ENCODE peak calls at places on chromosomes 6 and 20, in four cellular contexts. R, V, U and I are unnamed samples.

GRCh38 chr20:61534346-61534745 is 282.3 kb downstream of the CDH4 start:
- DNase-seq in R (no peak), V (no peak), U (no peak), I (no peak)

GRCh38 chr6:41901882-41902519 is 6.8 kb upstream of the USP49 start:
- DNase-seq in R (peak; percentile 52), V (no peak), U (no peak), I (no peak)

GRCh38 chr6:89909991-89910390 is 15.7 kb downstream of the GJA10 start:
- DNase-seq in R (no peak), V (no peak), U (no peak), I (no peak)

GRCh38 chr6:117477988-117478852 is 4.3 kb upstream of the DCBLD1 start:
- DNase-seq in R (peak; percentile 43), V (peak; percentile 97), U (no peak), I (no peak)

GRCh38 chr6:151317206-151317994 is 74.0 kb downstream of the ZBTB2 start:
- DNase-seq in R (peak; percentile 47), V (no peak), U (no peak), I (no peak)

GRCh38 chr6:124040655-124041054 is 237.0 kb downstream of the NKAIN2 start:
- DNase-seq in R (no peak), V (no peak), U (no peak), I (no peak)

GRCh38 chr6:156622185-156622584 is 155.0 kb upstream of the ARID1B start:
- DNase-seq in R (no peak), V (no peak), U (no peak), I (no peak)

GRCh38 chr6:134555672-134556071 is 237.8 kb upstream of the SGK1 start:
- DNase-seq in R (no peak), V (no peak), U (no peak), I (no peak)

GRCh38 chr6:133466666-133467065 is 225.5 kb downstream of the EYA4 start:
- DNase-seq in R (no peak), V (no peak), U (no peak), I (no peak)

GRCh38 chr20:13222319-13222716 is 1.2 kb downstream of the ISM1 start:
- DNase-seq in R (no peak), V (no peak), U (no peak), I (no peak)

DNA sequence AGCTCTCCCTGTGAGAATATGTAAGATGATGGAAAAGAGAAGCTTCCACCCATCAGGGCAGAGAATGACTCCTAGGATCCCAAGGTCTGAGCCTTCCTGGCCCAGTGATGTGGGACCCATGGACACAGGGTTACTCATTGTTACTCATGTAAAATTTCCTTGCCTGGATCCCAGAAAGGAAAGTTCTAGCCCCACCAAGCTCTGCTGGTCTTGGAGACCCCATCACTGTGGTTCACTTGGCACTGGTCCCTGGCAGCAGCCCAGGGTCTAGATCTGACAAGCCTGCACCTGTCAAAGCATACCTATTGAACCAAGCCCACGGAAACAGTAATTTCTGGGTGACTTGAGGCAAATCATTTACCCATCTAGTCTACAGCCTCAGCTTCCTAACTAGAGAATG is 22.1 kb downstream of the MDGA1 start:
- DNase-seq in R (no peak), V (no peak), U (no peak), I (no peak)
- TF ChIP-seq PBX3 in R (no peak), V (no peak), U (no peak), I (no peak)

DNA sequence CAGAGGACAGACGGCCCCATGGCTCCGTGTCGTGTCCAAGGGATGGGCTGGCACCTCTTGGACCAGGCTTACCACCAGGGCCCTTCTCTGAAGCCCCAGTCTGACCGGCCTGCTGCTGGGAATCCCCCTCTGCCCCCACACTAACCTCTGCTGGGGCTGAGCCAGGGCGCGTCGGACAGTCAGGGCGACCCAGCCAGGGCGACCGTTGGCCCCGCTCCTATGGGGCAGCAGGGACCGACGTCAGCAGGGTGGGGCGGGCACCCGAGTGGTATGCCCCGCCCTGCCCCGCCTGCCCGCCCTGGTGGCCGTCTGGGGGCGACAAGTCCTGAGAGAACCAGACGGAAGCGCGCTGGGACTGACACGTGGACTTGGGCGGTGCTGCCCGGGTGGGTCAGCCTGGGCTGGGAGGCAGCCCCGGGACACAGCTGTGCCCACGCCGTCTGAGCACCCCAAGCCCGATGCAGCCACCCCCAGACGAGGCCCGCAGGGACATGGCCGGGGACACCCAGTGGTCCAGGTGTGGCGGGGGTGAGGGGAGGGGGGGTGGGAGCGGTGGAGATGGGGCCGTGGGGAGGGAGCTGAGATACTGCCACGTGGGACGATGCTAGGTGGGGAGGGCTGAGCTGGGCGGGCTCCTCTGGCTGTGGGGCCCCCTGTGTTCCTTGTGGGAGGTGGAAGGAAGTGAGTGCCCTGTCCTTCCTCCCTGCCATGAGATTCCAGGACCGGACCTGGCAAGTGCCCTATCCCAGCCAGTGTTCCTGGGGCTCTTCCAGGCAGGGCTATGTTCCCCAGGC is at the start of gene SLC17A9:
- DNase-seq in R (no peak), V (peak; percentile 94), U (peak; percentile 37), I (no peak)
- H3K27ac ChIP-seq in R (no peak within 1 kb of the TSS), V (peak within 1 kb of the TSS; percentile 93), U (peak within 1 kb of the TSS; percentile 94), I (no peak within 1 kb of the TSS)

DNA sequence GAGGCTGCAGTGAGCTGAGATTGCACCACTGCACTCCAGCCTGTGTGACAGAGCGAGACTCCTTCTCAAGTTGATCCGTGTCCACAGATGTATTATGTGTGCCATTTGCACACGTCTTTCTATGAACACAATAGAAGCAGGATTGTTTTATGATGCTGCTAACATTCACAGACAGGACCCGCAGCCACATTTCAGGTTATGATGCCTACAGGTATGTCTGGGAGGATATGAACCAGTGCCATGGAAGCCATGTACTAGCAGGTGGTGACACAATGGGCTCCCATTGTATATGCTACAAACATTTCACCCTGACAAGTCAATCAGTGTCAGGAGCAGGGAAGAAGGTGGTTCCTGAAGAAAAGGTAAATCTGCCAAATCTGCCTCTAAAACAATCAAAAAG is 4.3 kb downstream of the TRAM2 start:
- DNase-seq in R (no peak), V (no peak), U (no peak), I (no peak)
- TF ChIP-seq PBX3 in R (no peak), V (no peak), U (no peak), I (no peak)

GRCh38 chr6:135820340-135820739 is 31.2 kb upstream of the PDE7B start:
- DNase-seq in R (no peak), V (no peak), U (no peak), I (no peak)

GRCh38 chr6:135815216-135815615 is 36.3 kb upstream of the PDE7B start:
- DNase-seq in R (no peak), V (no peak), U (no peak), I (no peak)

GRCh38 chr6:135814043-135814442 is 37.5 kb upstream of the PDE7B start:
- DNase-seq in R (no peak), V (peak; percentile 70), U (no peak), I (no peak)

GRCh38 chr6:135817035-135817434 is 34.5 kb upstream of the PDE7B start:
- DNase-seq in R (no peak), V (no peak), U (no peak), I (no peak)

DNA sequence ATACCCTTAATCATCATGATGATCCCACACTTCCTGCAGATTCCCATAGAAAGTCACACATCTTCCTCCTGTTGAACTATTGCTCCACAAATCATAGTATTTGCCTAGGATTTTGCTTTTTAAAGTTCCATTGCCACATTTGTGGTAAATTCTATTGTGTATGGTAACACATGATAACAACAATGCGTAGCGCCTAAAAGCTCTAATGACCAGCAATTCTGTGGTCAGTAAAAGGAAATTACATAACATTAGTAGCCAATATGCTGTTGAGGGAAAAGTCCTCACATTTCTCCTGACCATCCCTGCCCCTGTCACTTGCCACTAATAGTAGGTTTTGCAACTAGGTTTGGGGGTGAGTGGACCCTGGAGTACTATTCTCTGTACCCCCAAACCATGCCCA is 31.8 kb upstream of the PDE7B start:
- DNase-seq in R (no peak), V (no peak), U (no peak), I (no peak)
- H3K27ac ChIP-seq in R (no peak overlapping the region), V (no peak overlapping the region), U (no peak overlapping the region), I (no peak overlapping the region)

GRCh38 chr6:69887714-69888345 is 21.5 kb downstream of the COL19A1 start:
- DNase-seq in R (no peak), V (no peak), U (no peak), I (no peak)
- TF ChIP-seq PBX3 in R (no peak), V (no peak), U (no peak), I (no peak)

DNA sequence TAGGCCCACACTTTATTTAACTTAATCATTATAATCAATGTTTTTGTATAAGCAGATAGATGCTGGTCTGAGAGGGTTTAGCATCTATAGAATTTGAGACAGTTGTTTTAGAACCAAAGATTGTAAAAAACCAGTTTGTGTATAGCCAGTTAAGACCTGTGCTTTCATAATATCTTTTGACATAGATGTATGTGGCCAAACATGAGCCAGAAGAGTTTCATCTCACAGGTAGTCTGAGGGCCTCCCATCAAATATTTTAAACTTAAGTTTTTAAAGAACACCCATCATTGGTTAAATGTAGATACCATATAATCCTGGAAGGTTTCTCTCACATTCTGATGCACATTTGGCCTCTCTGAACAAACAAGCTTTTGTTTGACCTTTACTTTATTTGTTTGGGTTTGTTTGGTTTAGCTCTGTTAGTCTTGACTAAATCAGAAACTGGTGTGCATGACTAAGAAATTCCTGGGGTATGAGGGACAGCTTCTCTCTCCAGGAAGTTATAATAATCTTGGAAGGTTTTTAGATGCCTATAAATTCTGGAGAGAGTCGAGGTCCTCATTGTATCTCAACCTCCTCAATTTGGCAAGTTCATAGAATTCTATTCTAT is 58.0 kb upstream of the TMEM200A start:
- DNase-seq in R (peak; percentile 72), V (peak; percentile 61), U (no peak), I (no peak)
- H3K27ac ChIP-seq in R (no peak overlapping the region), V (no peak overlapping the region), U (no peak overlapping the region), I (peak overlapping the region; percentile 64)